ENCODE peak calls at places on chromosomes 7 and 10, in nine cellular contexts. One of them, this sample, is unnamed.

GRCh38 chr7:134618756-134619530 is 27.7 kb upstream of the BPGM start:
- DNase-seq in activated effector memory CD4-positive, alpha-beta T cell treated with Interleukin-2 at 50 U/mL for 16 hours: no peak
- DNase-seq in activated naive CD8-positive, alpha-beta T cell treated with anti-CD3 and anti-CD28 coated beads, Interleukin-2, amount 10 ng/mL, durations not matched to agents 7 days and 5 days: no peak
- DNase-seq in PC-9: no peak
- DNase-seq in T-helper 1 cell: no peak
- DNase-seq in HCT116: no peak
- DNase-seq in effector memory CD8-positive, alpha-beta T cell: no peak
- DNase-seq in T47D: no peak
- DNase-seq in NCI-H2081: no peak
- DNase-seq in this sample: no peak

GRCh38 chr7:36084485-36085091 is 68.5 kb upstream of the EEPD1 start:
- DNase-seq in activated effector memory CD4-positive, alpha-beta T cell treated with Interleukin-2 at 50 U/mL for 16 hours: no peak
- DNase-seq in activated naive CD8-positive, alpha-beta T cell treated with anti-CD3 and anti-CD28 coated beads, Interleukin-2, amount 10 ng/mL, durations not matched to agents 7 days and 5 days: no peak
- DNase-seq in PC-9: peak
- DNase-seq in T-helper 1 cell: no peak
- DNase-seq in HCT116: peak
- DNase-seq in effector memory CD8-positive, alpha-beta T cell: no peak
- DNase-seq in T47D: peak
- DNase-seq in NCI-H2081: no peak
- DNase-seq in this sample: no peak

GRCh38 chr10:79298403-79299244 is 48.6 kb upstream of the PPIF start:
- DNase-seq in activated effector memory CD4-positive, alpha-beta T cell treated with Interleukin-2 at 50 U/mL for 16 hours: no peak
- DNase-seq in activated naive CD8-positive, alpha-beta T cell treated with anti-CD3 and anti-CD28 coated beads, Interleukin-2, amount 10 ng/mL, durations not matched to agents 7 days and 5 days: no peak
- DNase-seq in PC-9: peak
- DNase-seq in T-helper 1 cell: no peak
- DNase-seq in HCT116: peak
- DNase-seq in effector memory CD8-positive, alpha-beta T cell: no peak
- DNase-seq in T47D: no peak
- DNase-seq in NCI-H2081: no peak
- DNase-seq in this sample: no peak

GRCh38 chr10:110151467-110151866 is 55.9 kb upstream of the MXI1 start:
- DNase-seq in activated effector memory CD4-positive, alpha-beta T cell treated with Interleukin-2 at 50 U/mL for 16 hours: no peak
- DNase-seq in activated naive CD8-positive, alpha-beta T cell treated with anti-CD3 and anti-CD28 coated beads, Interleukin-2, amount 10 ng/mL, durations not matched to agents 7 days and 5 days: no peak
- DNase-seq in PC-9: peak
- DNase-seq in T-helper 1 cell: no peak
- DNase-seq in HCT116: no peak
- DNase-seq in effector memory CD8-positive, alpha-beta T cell: no peak
- DNase-seq in T47D: peak
- DNase-seq in NCI-H2081: peak
- DNase-seq in this sample: no peak

GRCh38 chr10:7417103-7417623 is 6.3 kb upstream of the SFMBT2 start:
- DNase-seq in activated effector memory CD4-positive, alpha-beta T cell treated with Interleukin-2 at 50 U/mL for 16 hours: no peak
- DNase-seq in activated naive CD8-positive, alpha-beta T cell treated with anti-CD3 and anti-CD28 coated beads, Interleukin-2, amount 10 ng/mL, durations not matched to agents 7 days and 5 days: no peak
- DNase-seq in PC-9: no peak
- DNase-seq in T-helper 1 cell: no peak
- DNase-seq in HCT116: peak
- DNase-seq in effector memory CD8-positive, alpha-beta T cell: peak
- DNase-seq in T47D: no peak
- DNase-seq in NCI-H2081: no peak
- DNase-seq in this sample: no peak

GRCh38 chr10:95798307-95798850 is 42.4 kb downstream of the ENTPD1 start:
- DNase-seq in activated effector memory CD4-positive, alpha-beta T cell treated with Interleukin-2 at 50 U/mL for 16 hours: no peak
- DNase-seq in activated naive CD8-positive, alpha-beta T cell treated with anti-CD3 and anti-CD28 coated beads, Interleukin-2, amount 10 ng/mL, durations not matched to agents 7 days and 5 days: no peak
- DNase-seq in PC-9: no peak
- DNase-seq in T-helper 1 cell: no peak
- DNase-seq in HCT116: no peak
- DNase-seq in effector memory CD8-positive, alpha-beta T cell: no peak
- DNase-seq in T47D: no peak
- DNase-seq in NCI-H2081: no peak
- DNase-seq in this sample: no peak

GRCh38 chr7:73623798-73624668 is at the start of gene MLXIPL:
- DNase-seq in activated effector memory CD4-positive, alpha-beta T cell treated with Interleukin-2 at 50 U/mL for 16 hours: peak
- DNase-seq in activated naive CD8-positive, alpha-beta T cell treated with anti-CD3 and anti-CD28 coated beads, Interleukin-2, amount 10 ng/mL, durations not matched to agents 7 days and 5 days: peak
- DNase-seq in PC-9: peak
- DNase-seq in T-helper 1 cell: peak
- DNase-seq in HCT116: peak
- DNase-seq in effector memory CD8-positive, alpha-beta T cell: peak
- DNase-seq in T47D: peak
- DNase-seq in NCI-H2081: peak
- DNase-seq in this sample: no peak

GRCh38 chr7:141430426-141431142 is 120.6 kb upstream of the AGK start:
- DNase-seq in activated effector memory CD4-positive, alpha-beta T cell treated with Interleukin-2 at 50 U/mL for 16 hours: no peak
- DNase-seq in activated naive CD8-positive, alpha-beta T cell treated with anti-CD3 and anti-CD28 coated beads, Interleukin-2, amount 10 ng/mL, durations not matched to agents 7 days and 5 days: no peak
- DNase-seq in PC-9: no peak
- DNase-seq in T-helper 1 cell: no peak
- DNase-seq in HCT116: no peak
- DNase-seq in effector memory CD8-positive, alpha-beta T cell: no peak
- DNase-seq in T47D: no peak
- DNase-seq in NCI-H2081: peak
- DNase-seq in this sample: no peak

GRCh38 chr10:119026301-119027110 is 3.0 kb upstream of the NANOS1 start:
- DNase-seq in activated effector memory CD4-positive, alpha-beta T cell treated with Interleukin-2 at 50 U/mL for 16 hours: no peak
- DNase-seq in activated naive CD8-positive, alpha-beta T cell treated with anti-CD3 and anti-CD28 coated beads, Interleukin-2, amount 10 ng/mL, durations not matched to agents 7 days and 5 days: no peak
- DNase-seq in PC-9: no peak
- DNase-seq in T-helper 1 cell: no peak
- DNase-seq in HCT116: no peak
- DNase-seq in effector memory CD8-positive, alpha-beta T cell: no peak
- DNase-seq in T47D: no peak
- DNase-seq in NCI-H2081: no peak
- DNase-seq in this sample: no peak

GRCh38 chr7:148719753-148720152 is 21.1 kb downstream of the CUL1 start:
- DNase-seq in activated effector memory CD4-positive, alpha-beta T cell treated with Interleukin-2 at 50 U/mL for 16 hours: no peak
- DNase-seq in activated naive CD8-positive, alpha-beta T cell treated with anti-CD3 and anti-CD28 coated beads, Interleukin-2, amount 10 ng/mL, durations not matched to agents 7 days and 5 days: no peak
- DNase-seq in PC-9: no peak
- DNase-seq in T-helper 1 cell: no peak
- DNase-seq in HCT116: no peak
- DNase-seq in effector memory CD8-positive, alpha-beta T cell: no peak
- DNase-seq in T47D: no peak
- DNase-seq in NCI-H2081: no peak
- DNase-seq in this sample: no peak

GRCh38 chr7:23476286-23477169 is 6.2 kb upstream of the IGF2BP3 start:
- DNase-seq in activated effector memory CD4-positive, alpha-beta T cell treated with Interleukin-2 at 50 U/mL for 16 hours: no peak
- DNase-seq in activated naive CD8-positive, alpha-beta T cell treated with anti-CD3 and anti-CD28 coated beads, Interleukin-2, amount 10 ng/mL, durations not matched to agents 7 days and 5 days: no peak
- DNase-seq in PC-9: no peak
- DNase-seq in T-helper 1 cell: no peak
- DNase-seq in HCT116: no peak
- DNase-seq in effector memory CD8-positive, alpha-beta T cell: no peak
- DNase-seq in T47D: no peak
- DNase-seq in NCI-H2081: no peak
- DNase-seq in this sample: no peak

GRCh38 chr7:113945018-113945938 is 26.5 kb upstream of the PPP1R3A start:
- DNase-seq in activated effector memory CD4-positive, alpha-beta T cell treated with Interleukin-2 at 50 U/mL for 16 hours: no peak
- DNase-seq in activated naive CD8-positive, alpha-beta T cell treated with anti-CD3 and anti-CD28 coated beads, Interleukin-2, amount 10 ng/mL, durations not matched to agents 7 days and 5 days: no peak
- DNase-seq in PC-9: peak
- DNase-seq in T-helper 1 cell: no peak
- DNase-seq in HCT116: no peak
- DNase-seq in effector memory CD8-positive, alpha-beta T cell: no peak
- DNase-seq in T47D: no peak
- DNase-seq in NCI-H2081: no peak
- DNase-seq in this sample: no peak